ENCODE peak calls at places on chromosomes 4 and X, in nine cellular contexts. X is HCT116, K is PC-3, N is GM23338, Y is hepatocyte, Q is neural progenitor cell, E is GM23248, R is MM.1S, S is SK-N-SH. J is an unnamed sample.
A peak's percentile ranks its signal among the peaks of the same experiment; 100 is the strongest.

GRCh38 chrX:86964321-86964720 is 553.3 kb upstream of the KLHL4 start:
- DNase-seq in X (no peak), K (no peak), N (no peak), Y (no peak), Q (no peak), E (no peak), R (no peak), S (no peak), J (no peak)

GRCh38 chrX:133570549-133570948 is 155.3 kb upstream of the GPC4 start:
- DNase-seq in X (no peak), K (peak; percentile 63), N (no peak), Y (no peak), Q (no peak), E (peak; percentile 66), R (no peak), S (no peak), J (no peak)

GRCh38 chr4:156946508-156947197 is 24.9 kb downstream of the PDGFC start:
- DNase-seq in X (peak; percentile 93), K (peak; percentile 94), N (no peak), Y (peak; percentile 53), Q (no peak), E (peak; percentile 99), R (no peak), S (no peak), J (no peak)

GRCh38 chr4:145887241-145887964 is 51.2 kb downstream of the ZNF827 start:
- DNase-seq in X (no peak), K (peak; percentile 22), N (peak; percentile 58), Y (no peak), Q (no peak), E (peak; percentile 79), R (no peak), S (no peak), J (peak; percentile 26)

GRCh38 chrX:386768-387575 is at the start of gene PPP2R3B:
- DNase-seq in X (peak; percentile 91), K (peak; percentile 95), N (peak; percentile 98), Y (peak; percentile 99), Q (peak; percentile 99), E (peak; percentile 99), R (peak; percentile 92), S (peak; percentile 100), J (peak; percentile 98)

GRCh38 chr4:52192697-52193096 is 141.6 kb downstream of the SPATA18 start:
- DNase-seq in X (no peak), K (no peak), N (no peak), Y (no peak), Q (peak; percentile 7), E (peak; percentile 59), R (no peak), S (no peak), J (no peak)

GRCh38 chr4:15545371-15545770 is 75.7 kb downstream of the CC2D2A start:
- DNase-seq in X (no peak), K (no peak), N (no peak), Y (no peak), Q (no peak), E (no peak), R (no peak), S (no peak), J (no peak)

GRCh38 chr4:56958111-56958517 is 19.3 kb downstream of the NOA1 start:
- DNase-seq in X (no peak), K (peak; percentile 78), N (no peak), Y (peak; percentile 53), Q (no peak), E (peak; percentile 99), R (no peak), S (no peak), J (no peak)

GRCh38 chr4:138562544-138562961 is 320.4 kb upstream of the SLC7A11 start:
- DNase-seq in X (no peak), K (peak; percentile 68), N (no peak), Y (no peak), Q (no peak), E (no peak), R (peak; percentile 31), S (no peak), J (no peak)

GRCh38 chrX:46327229-46328081 is 217.8 kb downstream of the ZNF674 start:
- DNase-seq in X (peak; percentile 76), K (peak; percentile 91), N (peak; percentile 91), Y (peak; percentile 30), Q (peak; percentile 87), E (peak; percentile 55), R (no peak), S (no peak), J (no peak)

GRCh38 chrX:24371391-24371972 is 11.0 kb downstream of the SUPT20HL1 start:
- DNase-seq in X (peak; percentile 44), K (peak; percentile 59), N (peak; percentile 87), Y (peak; percentile 87), Q (peak; percentile 90), E (peak; percentile 56), R (peak; percentile 52), S (peak; percentile 69), J (peak; percentile 64)

GRCh38 chr4:150479665-150480064 is 102.3 kb upstream of the MAB21L2 start:
- DNase-seq in X (no peak), K (no peak), N (no peak), Y (no peak), Q (no peak), E (no peak), R (no peak), S (no peak), J (no peak)

GRCh38 chr4:4818440-4819212 is 40.8 kb upstream of the MSX1 start:
- DNase-seq in X (no peak), K (no peak), N (peak; percentile 29), Y (no peak), Q (no peak), E (peak; percentile 27), R (no peak), S (peak; percentile 64), J (no peak)

GRCh38 chrX:130443883-130444282 is 42.1 kb downstream of the RBMX2 start:
- DNase-seq in X (no peak), K (no peak), N (no peak), Y (no peak), Q (no peak), E (no peak), R (no peak), S (no peak), J (no peak)

GRCh38 chrX:12236156-12236555 is 97.9 kb downstream of the FRMPD4 start:
- DNase-seq in X (no peak), K (no peak), N (no peak), Y (no peak), Q (no peak), E (no peak), R (no peak), S (no peak), J (no peak)

GRCh38 chr4:144562019-144562740 is 83.8 kb upstream of the HHIP start:
- DNase-seq in X (no peak), K (no peak), N (peak; percentile 59), Y (peak; percentile 23), Q (peak; percentile 53), E (no peak), R (no peak), S (no peak), J (no peak)

GRCh38 chr4:168608771-168609170 is 111.9 kb downstream of the PALLD start:
- DNase-seq in X (no peak), K (no peak), N (no peak), Y (no peak), Q (no peak), E (no peak), R (no peak), S (no peak), J (no peak)

DNA sequence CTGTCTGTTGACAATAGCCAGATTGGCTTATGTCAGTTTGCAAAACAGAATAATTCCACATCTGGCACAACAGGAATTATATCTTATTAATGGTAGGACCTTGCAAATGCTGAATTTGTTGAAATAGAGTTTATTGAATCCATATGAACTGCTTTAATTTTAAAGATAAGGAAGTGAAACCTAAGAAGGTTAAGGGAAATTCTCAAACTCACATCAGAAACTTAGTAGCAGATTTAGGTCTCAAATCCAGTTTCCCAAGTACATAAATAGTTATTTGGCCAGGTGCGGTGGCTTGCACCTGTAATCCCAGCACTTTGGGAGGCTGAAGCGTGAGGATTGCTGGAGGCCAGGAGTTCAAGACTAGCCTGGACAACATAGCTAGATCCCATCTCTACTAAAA is 117.1 kb downstream of the HNRNPD start:
- DNase-seq in X (no peak), K (no peak), N (no peak), Y (no peak), Q (no peak), E (no peak), R (no peak), S (no peak), J (no peak)
- H3K27ac ChIP-seq in X (no peak overlapping the region), K (no peak overlapping the region), N (no peak overlapping the region), Y (no peak overlapping the region), Q (no peak overlapping the region), E (no peak overlapping the region), R (no peak overlapping the region), S (no peak overlapping the region), J (no peak overlapping the region)

DNA sequence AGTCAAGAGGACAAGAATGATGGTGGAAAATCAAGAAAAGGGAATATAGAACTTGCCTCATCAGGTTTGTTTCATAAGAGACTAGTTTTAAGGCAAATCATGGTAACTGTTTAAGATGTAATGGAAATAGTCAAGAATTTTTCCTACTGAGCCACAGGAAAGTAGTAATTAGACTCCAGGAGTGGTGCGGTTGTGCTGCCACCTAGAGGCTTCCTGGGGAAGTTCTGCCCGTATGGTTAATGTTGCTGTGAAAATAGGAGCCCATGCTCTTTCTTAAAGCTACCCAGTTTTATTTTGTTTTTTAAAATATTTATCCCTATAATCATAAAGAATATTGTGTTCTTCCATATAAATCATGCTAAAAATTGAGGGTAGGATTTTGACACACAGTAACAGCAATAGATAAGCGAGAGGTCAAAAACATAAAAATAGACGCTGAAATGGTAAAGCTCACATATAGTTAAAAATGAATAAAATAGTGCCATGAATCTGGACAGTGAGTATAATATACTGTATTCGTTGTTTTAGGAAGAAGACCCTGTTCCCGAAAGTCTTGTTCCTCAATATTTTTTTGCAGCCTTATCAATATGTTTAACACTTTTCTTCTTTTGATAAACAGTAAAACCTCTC is 87.0 kb downstream of the PHOX2B start:
- DNase-seq in X (peak; percentile 31), K (peak; percentile 67), N (peak; percentile 60), Y (peak; percentile 73), Q (peak; percentile 58), E (peak; percentile 62), R (peak; percentile 19), S (peak; percentile 56), J (peak; percentile 46)
- TF ChIP-seq EZH2phosphoT487 in X (no peak), K (no peak), N (no peak), Y (no peak), Q (no peak), E (no peak), R (no peak), S (no peak), J (no peak)

GRCh38 chr4:26023191-26023972 is 109.4 kb downstream of the SMIM20 start:
- DNase-seq in X (no peak), K (peak; percentile 18), N (no peak), Y (no peak), Q (no peak), E (peak; percentile 81), R (no peak), S (no peak), J (no peak)
- H3K27ac ChIP-seq in X (no peak overlapping the region), K (no peak overlapping the region), N (no peak overlapping the region), Y (peak overlapping the region; percentile 74), Q (no peak overlapping the region), E (peak overlapping the region; percentile 78), R (no peak overlapping the region), S (no peak overlapping the region), J (no peak overlapping the region)

DNA sequence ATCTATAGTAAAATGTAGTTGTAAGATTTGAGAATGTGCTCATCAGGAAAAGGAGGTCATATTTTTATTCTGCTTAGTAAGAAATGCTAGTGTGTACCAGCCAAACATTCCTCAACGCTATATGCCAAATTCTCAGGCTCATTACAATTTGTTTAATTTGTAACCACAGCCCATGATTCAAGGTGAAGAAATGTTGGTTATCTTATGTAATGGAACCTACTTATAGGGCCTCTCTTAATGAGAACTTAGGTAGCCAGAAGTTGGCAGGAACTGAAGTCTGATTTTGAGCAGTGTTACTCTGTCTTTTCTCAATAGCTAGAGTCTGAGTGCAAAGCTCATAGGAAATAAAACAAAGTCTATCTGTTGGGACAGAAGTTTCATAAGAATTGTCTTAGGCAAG is 595.0 kb downstream of the GLUD2 start:
- DNase-seq in X (no peak), K (peak; percentile 2), N (no peak), Y (no peak), Q (no peak), E (peak; percentile 33), R (no peak), S (no peak), J (no peak)
- TF ChIP-seq EZH2phosphoT487 in X (no peak), K (no peak), N (no peak), Y (no peak), Q (no peak), E (no peak), R (no peak), S (no peak), J (no peak)